ENCODE peak calls at places on chromosomes 4 and X, in eight cellular contexts. H is NCI-H748 treated with DMSO at 0.1 percent for 48 hours; K is left ventricle myocardium superior; F is NCI-H1417 treated with DMSO at 0.1 percent for 48 hours; S is aorta; Y is CD4-positive, alpha-beta T cell; R is stomach; U is choroid plexus epithelial cell. M is an unnamed sample.
A peak's percentile ranks its signal among the peaks of the same experiment; 100 is the strongest.

GRCh38 chr4:120568736-120569135 is 353.8 kb downstream of the PRDM5 start:
- DNase-seq in S (no peak), H (no peak), K (no peak), R (no peak), F (no peak), Y (no peak), U (no peak), M (no peak)

GRCh38 chr4:186851291-186852077 is 127.8 kb upstream of the FAT1 start:
- DNase-seq in H (no peak), U (no peak), Y (no peak), F (no peak), S (no peak), K (no peak), R (no peak), M (no peak)

GRCh38 chrX:125680366-125680765 is 360.7 kb downstream of the TEX13C start:
- DNase-seq in S (no peak), K (no peak), H (no peak), R (no peak), F (no peak), Y (no peak), U (no peak), M (no peak)

GRCh38 chr4:76897522-76898384 is at the start of gene SOWAHB:
- DNase-seq in U (no peak), H (no peak), S (peak; percentile 79), Y (peak; percentile 47), K (peak; percentile 29), R (peak; percentile 93), F (no peak), M (no peak)

GRCh38 chrX:133475953-133476352 is 60.7 kb upstream of the GPC4 start:
- DNase-seq in K (no peak), S (no peak), F (no peak), R (no peak), U (no peak), Y (no peak), H (no peak), M (no peak)

GRCh38 chr4:1092026-1092982 is 21.1 kb downstream of the RNF212 start:
- DNase-seq in F (no peak), H (no peak), K (no peak), Y (no peak), U (no peak), S (no peak), R (no peak), M (no peak)

GRCh38 chr4:48939785-48940184 is 33.2 kb upstream of the OCIAD2 start:
- DNase-seq in F (no peak), Y (no peak), U (peak; percentile 88), K (no peak), H (no peak), S (no peak), R (no peak), M (no peak)

GRCh38 chrX:10233696-10234095 is 76.9 kb downstream of the CLCN4 start:
- DNase-seq in Y (no peak), R (no peak), K (no peak), H (no peak), U (peak; percentile 36), S (no peak), F (no peak), M (no peak)

GRCh38 chr4:42331914-42332368 is 65.3 kb upstream of the SHISA3 start:
- DNase-seq in U (peak; percentile 6), F (no peak), R (no peak), K (peak; percentile 62), S (no peak), H (no peak), Y (no peak), M (no peak)

GRCh38 chrX:85243761-85244410 is at the start of the genes SATL1 and ZNF711:
- DNase-seq in Y (peak; percentile 31), U (peak; percentile 53), S (peak; percentile 77), F (peak; percentile 93), K (peak; percentile 44), H (peak; percentile 92), R (peak; percentile 42), M (peak; percentile 48)

GRCh38 chrX:151985955-151986354 is 11.5 kb upstream of the GABRE start:
- DNase-seq in U (peak; percentile 76), F (no peak), Y (no peak), R (no peak), K (no peak), H (no peak), S (no peak), M (no peak)

GRCh38 chr4:118683513-118683912 is 1.7 kb upstream of the METTL14 start:
- DNase-seq in U (peak; percentile 21), S (no peak), K (no peak), Y (no peak), H (no peak), F (no peak), R (no peak), M (no peak)

GRCh38 chr4:1312821-1313640 is 23.3 kb downstream of the MAEA start:
- DNase-seq in Y (no peak), K (no peak), H (no peak), U (no peak), R (no peak), F (no peak), S (no peak), M (no peak)

GRCh38 chr4:7513731-7514130 is 79.0 kb upstream of the PSAPL1 start:
- DNase-seq in Y (no peak), K (no peak), S (no peak), H (no peak), F (no peak), U (no peak), R (no peak), M (no peak)

GRCh38 chr4:183411291-183411861 is 33.1 kb upstream of the CDKN2AIP start:
- DNase-seq in U (no peak), R (no peak), F (no peak), H (no peak), S (peak; percentile 1), K (no peak), Y (no peak), M (peak; percentile 45)

GRCh38 chrX:103585421-103586313 is at the start of gene TCEAL4:
- DNase-seq in F (no peak), K (peak; percentile 74), Y (peak; percentile 36), U (peak; percentile 44), H (peak; percentile 49), S (peak; percentile 86), R (peak; percentile 63), M (peak; percentile 66)

GRCh38 chr4:146255463-146255862 is 41.1 kb downstream of the REELD1 start:
- DNase-seq in Y (no peak), H (no peak), S (no peak), K (no peak), R (no peak), U (peak; percentile 80), F (no peak), M (no peak)

GRCh38 chr4:1604706-1605205 is 79.4 kb downstream of the FAM53A start:
- DNase-seq in K (peak; percentile 26), H (no peak), Y (peak; percentile 63), U (no peak), R (peak; percentile 58), S (peak; percentile 59), F (no peak), M (peak; percentile 85)

GRCh38 chrX:2690856-2691542 is at the start of gene CD99:
- DNase-seq in K (peak; percentile 97), R (peak; percentile 89), Y (peak; percentile 90), U (peak; percentile 92), F (no peak), H (no peak), S (peak; percentile 96), M (no peak)

GRCh38 chrX:151151668-151152267 is 24.6 kb upstream of the GPR50 start:
- DNase-seq in R (no peak), S (no peak), F (no peak), H (peak; percentile 47), K (no peak), Y (no peak), U (peak; percentile 72), M (no peak)

GRCh38 chr4:86595426-86595805 is 1.3 kb downstream of the PTPN13 start:
- DNase-seq in Y (no peak), F (no peak), U (no peak), K (no peak), H (peak; percentile 42), R (no peak), S (no peak), M (no peak)

GRCh38 chr4:15654556-15655222 is 468 bp downstream of the FBXL5 start:
- DNase-seq in K (peak; percentile 63), R (peak; percentile 46), U (peak; percentile 48), Y (peak; percentile 55), F (no peak), S (peak; percentile 84), H (no peak), M (peak; percentile 87)

GRCh38 chr4:26235500-26235899 is 85.3 kb upstream of the RBPJ start:
- DNase-seq in Y (no peak), F (no peak), U (peak; percentile 66), K (peak; percentile 70), H (no peak), S (peak; percentile 82), R (peak; percentile 33), M (peak; percentile 47)

GRCh38 chrX:71910526-71911022 is at the start of gene NHSL2:
- DNase-seq in Y (no peak), U (no peak), H (no peak), S (peak; percentile 78), R (no peak), K (peak; percentile 39), F (no peak), M (no peak)

GRCh38 chr4:91212140-91212681 is 1085.0 kb downstream of the CCSER1 start:
- DNase-seq in K (no peak), Y (no peak), F (no peak), U (no peak), H (no peak), S (no peak), R (no peak), M (no peak)

GRCh38 chr4:82247171-82247570 is 126.6 kb downstream of the HNRNPD start:
- DNase-seq in S (no peak), F (no peak), K (no peak), Y (no peak), U (no peak), R (no peak), H (no peak), M (no peak)

M was measured in posterior cingulate gyrus.